ENCODE peak calls at places on chromosomes 3 and 15, in five cellular contexts. X, R, I, L and H are unnamed samples.

GRCh38 chr3:148953094-148953493 is 38.2 kb upstream of the GYG1 start:
- DNase-seq in X (no peak), R (no peak), I (no peak), L (no peak), H (no peak)

GRCh38 chr15:99755692-99756409 is 22.6 kb upstream of the LYSMD4 start:
- DNase-seq in X (peak; percentile 24), R (peak; percentile 39), I (peak; percentile 38), L (peak; percentile 51), H (peak; percentile 68)

GRCh38 chr15:36936652-36937051 is 163.7 kb downstream of the MEIS2 start:
- DNase-seq in X (no peak), R (no peak), I (no peak), L (no peak), H (no peak)

GRCh38 chr3:189588818-189589569 is 42.2 kb upstream of the TP63 start:
- DNase-seq in X (no peak), R (no peak), I (no peak), L (no peak), H (no peak)

GRCh38 chr15:56759450-56759845 is 26.1 kb upstream of the ZNF280D start:
- DNase-seq in X (no peak), R (peak; percentile 61), I (peak; percentile 68), L (no peak), H (no peak)

GRCh38 chr3:46386206-46386605 is 15.5 kb downstream of the CCR5 start:
- DNase-seq in X (no peak), R (no peak), I (no peak), L (no peak), H (no peak)

GRCh38 chr3:193014961-193015360 is 97.3 kb upstream of the MB21D2 start:
- DNase-seq in X (no peak), R (no peak), I (no peak), L (no peak), H (no peak)

GRCh38 chr3:142850395-142851023 is 38.4 kb downstream of the PCOLCE2 start:
- DNase-seq in X (no peak), R (no peak), I (no peak), L (no peak), H (no peak)

GRCh38 chr15:64897345-64897985 is 14.2 kb upstream of the ANKDD1A start:
- DNase-seq in X (no peak), R (peak; percentile 81), I (peak; percentile 85), L (no peak), H (no peak)

GRCh38 chr15:66097151-66098018 is 156.2 kb downstream of the MEGF11 start:
- DNase-seq in X (no peak), R (no peak), I (no peak), L (no peak), H (no peak)

GRCh38 chr3:73298243-73299183 is 237.1 kb downstream of the EBLN2 start:
- DNase-seq in X (no peak), R (no peak), I (no peak), L (no peak), H (no peak)

GRCh38 chr3:156637480-156638022 is 36.8 kb upstream of the TIPARP start:
- DNase-seq in X (no peak), R (no peak), I (no peak), L (no peak), H (no peak)

GRCh38 chr3:172285844-172286243 is 162.4 kb downstream of the GHSR start:
- DNase-seq in X (no peak), R (no peak), I (no peak), L (no peak), H (no peak)

GRCh38 chr15:69160976-69161877 is 792 bp downstream of the GLCE start:
- DNase-seq in X (peak; percentile 32), R (peak; percentile 67), I (peak; percentile 38), L (peak; percentile 37), H (peak; percentile 66)

GRCh38 chr3:9351709-9352126 is 11.1 kb upstream of the THUMPD3 start:
- DNase-seq in X (no peak), R (no peak), I (no peak), L (no peak), H (no peak)

GRCh38 chr3:52140792-52141191 is 13.4 kb downstream of the POC1A start:
- DNase-seq in X (no peak), R (no peak), I (no peak), L (no peak), H (no peak)

GRCh38 chr3:149501524-149501923 is 27.0 kb downstream of the TM4SF4 start:
- DNase-seq in X (no peak), R (no peak), I (no peak), L (no peak), H (no peak)